ENCODE peak calls at places on chromosomes 16 and 17, in six cellular contexts. N, P, V, J, X and C are unnamed samples.

GRCh38 chr16:84266451-84266850 is 26.6 kb upstream of the KCNG4 start:
- DNase-seq in N (peak; percentile 76), P (no peak), V (peak; percentile 38), J (peak; percentile 77), X (peak; percentile 18), C (peak; percentile 73)

GRCh38 chr16:72847187-72848044 is 200.5 kb downstream of the ZFHX3 start:
- DNase-seq in N (peak; percentile 65), P (peak; percentile 80), V (peak; percentile 31), J (peak; percentile 57), X (no peak), C (peak; percentile 55)

GRCh38 chr17:45429338-45430005 is 3.2 kb downstream of the ARHGAP27 start:
- DNase-seq in N (no peak), P (no peak), V (no peak), J (no peak), X (no peak), C (no peak)

GRCh38 chr16:28491080-28491969 is 549 bp downstream of the CLN3 start:
- DNase-seq in N (peak; percentile 79), P (peak; percentile 90), V (peak; percentile 57), J (peak; percentile 11), X (peak; percentile 48), C (peak; percentile 9)

GRCh38 chr17:17344507-17345293 is 41.5 kb downstream of the NT5M start:
- DNase-seq in N (no peak), P (peak; percentile 63), V (no peak), J (no peak), X (no peak), C (no peak)

GRCh38 chr17:42796066-42796758 is 2.3 kb downstream of the COA3 start:
- DNase-seq in N (no peak), P (no peak), V (no peak), J (no peak), X (no peak), C (no peak)

GRCh38 chr16:54425681-54426549 is 139.3 kb upstream of the IRX3 start:
- DNase-seq in N (no peak), P (peak; percentile 77), V (no peak), J (no peak), X (no peak), C (no peak)

GRCh38 chr17:32445075-32445427 is 741 bp downstream of the PSMD11 start:
- DNase-seq in N (peak; percentile 58), P (no peak), V (peak; percentile 46), J (peak; percentile 74), X (no peak), C (peak; percentile 63)

GRCh38 chr16:53768167-53768566 is 64.2 kb downstream of the FTO start:
- DNase-seq in N (no peak), P (no peak), V (no peak), J (peak; percentile 78), X (no peak), C (peak; percentile 41)

GRCh38 chr16:47196457-47196856 is 52.7 kb upstream of the NETO2 start:
- DNase-seq in N (no peak), P (no peak), V (no peak), J (no peak), X (no peak), C (no peak)

GRCh38 chr17:16872836-16873653 is 98.9 kb downstream of the TNFRSF13B start:
- DNase-seq in N (peak; percentile 62), P (peak; percentile 85), V (peak; percentile 51), J (peak; percentile 18), X (no peak), C (peak; percentile 12)

GRCh38 chr16:49696414-49697101 is 159.4 kb downstream of the ZNF423 start:
- DNase-seq in N (no peak), P (no peak), V (no peak), J (peak; percentile 17), X (no peak), C (no peak)

GRCh38 chr17:58231644-58232043 is 6.7 kb upstream of the LPO start:
- DNase-seq in N (no peak), P (no peak), V (no peak), J (no peak), X (no peak), C (no peak)

GRCh38 chr17:80296221-80296620 is 35.6 kb downstream of the RNF213 start:
- DNase-seq in N (no peak), P (no peak), V (no peak), J (no peak), X (no peak), C (no peak)

GRCh38 chr16:12898556-12898955 is 2.8 kb upstream of the SHISA9 start:
- DNase-seq in N (no peak), P (no peak), V (no peak), J (no peak), X (no peak), C (no peak)

GRCh38 chr17:42221886-42222745 is 27.8 kb upstream of the GHDC start:
- DNase-seq in N (peak; percentile 78), P (peak; percentile 82), V (peak; percentile 34), J (peak; percentile 83), X (no peak), C (peak; percentile 75)

GRCh38 chr16:86016201-86016965 is 117.4 kb downstream of the IRF8 start:
- DNase-seq in N (peak; percentile 83), P (peak; percentile 80), V (peak; percentile 50), J (peak; percentile 81), X (no peak), C (peak; percentile 74)

GRCh38 chr16:20903889-20904506 is 3.4 kb downstream of the LYRM1 start:
- DNase-seq in N (no peak), P (no peak), V (no peak), J (no peak), X (no peak), C (no peak)

GRCh38 chr16:74724820-74725549 is 24.3 kb upstream of the MLKL start:
- DNase-seq in N (no peak), P (no peak), V (no peak), J (peak; percentile 76), X (no peak), C (peak; percentile 51)

GRCh38 chr16:85955566-85955965 is 56.6 kb downstream of the IRF8 start:
- DNase-seq in N (no peak), P (no peak), V (no peak), J (no peak), X (no peak), C (no peak)

GRCh38 chr17:48841395-48841831 is 10.6 kb downstream of the CALCOCO2 start:
- DNase-seq in N (peak; percentile 86), P (no peak), V (peak; percentile 47), J (peak; percentile 93), X (peak; percentile 63), C (peak; percentile 85)

GRCh38 chr17:19943599-19943998 is 34.0 kb downstream of the AKAP10 start:
- DNase-seq in N (no peak), P (no peak), V (no peak), J (no peak), X (no peak), C (no peak)

GRCh38 chr16:15946257-15947044 is 3.0 kb upstream of the ABCC1 start:
- DNase-seq in N (no peak), P (no peak), V (no peak), J (peak; percentile 76), X (no peak), C (peak; percentile 85)

GRCh38 chr17:61728297-61728836 is 135.0 kb downstream of the BRIP1 start:
- DNase-seq in N (no peak), P (no peak), V (no peak), J (peak; percentile 27), X (no peak), C (no peak)

DNA sequence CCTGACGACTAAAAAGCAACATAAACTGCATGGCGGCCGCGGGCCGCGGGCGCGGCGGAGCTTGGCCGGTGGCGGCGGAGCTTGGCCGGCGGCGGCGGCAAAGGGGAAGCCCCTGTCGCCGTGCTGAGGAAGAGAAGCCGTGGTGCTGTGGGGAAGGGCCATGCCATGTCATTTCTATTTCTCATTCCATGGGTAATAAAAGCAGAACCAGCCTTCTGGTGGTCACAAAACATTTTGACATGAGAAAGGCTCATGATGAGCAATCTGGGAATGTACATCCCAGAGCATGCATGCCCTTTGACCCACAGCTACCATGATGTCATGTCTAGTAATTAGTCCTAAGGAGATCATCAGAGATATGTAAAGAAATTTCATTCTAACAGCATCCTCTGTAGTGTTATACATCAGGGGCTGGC is 23.9 kb upstream of the HEATR6 start:
- DNase-seq in N (peak; percentile 44), P (no peak), V (peak; percentile 27), J (peak; percentile 66), X (no peak), C (peak; percentile 43)
- H3K4me3 ChIP-seq in N (no peak overlapping the region), P (no peak overlapping the region), V (no peak overlapping the region), J (peak overlapping the region; percentile 44), X (no peak overlapping the region), C (no peak overlapping the region)

GRCh38 chr17:11996722-11997146 is 541 bp downstream of the ZNF18 start:
- DNase-seq in N (peak; percentile 82), P (no peak), V (peak; percentile 61), J (peak; percentile 35), X (no peak), C (peak; percentile 50)
- TF ChIP-seq CTCF in N (no peak), P (no peak), V (no peak), J (peak; percentile 9), X (no peak), C (peak; percentile 24)

GRCh38 chr17:63446218-63446980 is at the start of gene CYB561:
- DNase-seq in N (no peak), P (peak; percentile 95), V (peak; percentile 86), J (peak; percentile 59), X (peak; percentile 65), C (no peak)

GRCh38 chr17:63445571-63446217 is 412 bp downstream of the CYB561 start:
- DNase-seq in N (no peak), P (peak; percentile 90), V (peak; percentile 56), J (peak; percentile 43), X (no peak), C (no peak)

GRCh38 chr17:63443053-63443452 is 3.1 kb downstream of the CYB561 start:
- DNase-seq in N (no peak), P (no peak), V (no peak), J (no peak), X (no peak), C (no peak)

GRCh38 chr17:63444457-63444856 is 1.6 kb downstream of the CYB561 start:
- DNase-seq in N (no peak), P (no peak), V (no peak), J (no peak), X (no peak), C (no peak)

GRCh38 chr17:63445065-63445464 is 1.0 kb downstream of the CYB561 start:
- DNase-seq in N (no peak), P (no peak), V (no peak), J (no peak), X (no peak), C (no peak)
- H3K4me3 ChIP-seq in N (no peak overlapping the region), P (no peak overlapping the region), V (no peak overlapping the region), J (no peak overlapping the region), X (no peak overlapping the region), C (no peak overlapping the region)

GRCh38 chr17:33482636-33483035 is 189.5 kb upstream of the ASIC2 start:
- DNase-seq in N (no peak), P (no peak), V (no peak), J (no peak), X (no peak), C (no peak)
- TF ChIP-seq CTCF in N (no peak), P (no peak), V (no peak), J (no peak), X (no peak), C (no peak)